ENCODE peak calls at places on chromosomes 6 and 20, in ten cellular contexts. V is NB4, D is fibroblast of villous mesenchyme, B is type B pancreatic cell, A is neural progenitor cell, P is foreskin keratinocyte, Y is WTC11, G is GM20000, E is testis, M is AG10803. U is an unnamed sample.

GRCh38 chr6:142913511-142914047 is 31.4 kb downstream of the HIVEP2 start:
- DNase-seq in P (no peak), Y (no peak), E (peak), M (no peak), A (no peak), D (no peak), V (peak), G (peak), B (no peak), U (no peak)

GRCh38 chr6:111530218-111530617 is 47.2 kb upstream of the REV3L start:
- DNase-seq in Y (no peak), G (no peak), V (no peak), M (no peak), B (no peak), D (no peak), E (no peak), A (no peak), P (no peak), U (no peak)

GRCh38 chr6:57265755-57266221 is 43.7 kb upstream of the RAB23 start:
- DNase-seq in V (no peak), P (no peak), G (no peak), Y (no peak), B (no peak), M (peak), E (no peak), A (no peak), D (peak), U (peak)

GRCh38 chr6:111842891-111843290 is 30.4 kb downstream of the FYN start:
- DNase-seq in P (no peak), D (no peak), G (no peak), M (no peak), Y (no peak), B (no peak), E (no peak), A (peak), V (peak), U (peak)

GRCh38 chr6:1856381-1856780 is 246.7 kb downstream of the FOXC1 start:
- DNase-seq in E (peak), M (peak), B (no peak), P (peak), V (no peak), D (peak), Y (no peak), G (peak), A (no peak), U (peak)

GRCh38 chr20:57525328-57526053 is 551 bp upstream of the CTCFL start:
- DNase-seq in A (no peak), E (peak), G (no peak), M (no peak), P (no peak), Y (no peak), D (no peak), V (no peak), B (no peak), U (no peak)

GRCh38 chr20:10370091-10370887 is 63.7 kb downstream of the MKKS start:
- DNase-seq in D (peak), E (no peak), M (no peak), V (no peak), P (no peak), B (no peak), G (no peak), A (no peak), Y (no peak), U (peak)

GRCh38 chr6:158353851-158354508 is 41.7 kb downstream of the TULP4 start:
- DNase-seq in D (no peak), G (no peak), E (no peak), V (no peak), P (peak), B (no peak), A (no peak), Y (no peak), M (peak), U (peak)

GRCh38 chr6:20417819-20418218 is 16.1 kb downstream of the E2F3 start:
- DNase-seq in A (peak), B (no peak), P (no peak), V (peak), E (no peak), M (no peak), G (no peak), D (no peak), Y (no peak), U (no peak)

GRCh38 chr6:23349521-23350147 is 776.4 kb upstream of the NRSN1 start:
- DNase-seq in E (no peak), V (no peak), Y (no peak), M (peak), G (no peak), A (no peak), B (no peak), D (peak), P (peak), U (peak)

GRCh38 chr20:37936451-37936850 is 33.5 kb downstream of the VSTM2L start:
- DNase-seq in A (no peak), D (no peak), B (no peak), E (no peak), P (no peak), M (no peak), G (no peak), Y (no peak), V (no peak), U (no peak)

GRCh38 chr6:53112404-53112803 is 36.2 kb downstream of the GCM1 start:
- DNase-seq in Y (no peak), B (no peak), M (no peak), E (no peak), D (no peak), P (peak), G (no peak), A (no peak), V (no peak), U (no peak)

GRCh38 chr6:8889514-8889913 is 454.2 kb upstream of the SLC35B3 start:
- DNase-seq in A (no peak), Y (no peak), M (no peak), D (no peak), E (no peak), B (no peak), V (no peak), G (no peak), P (no peak), U (no peak)

GRCh38 chr6:72316675-72317380 is 305.0 kb upstream of the KCNQ5 start:
- DNase-seq in M (no peak), D (no peak), G (no peak), V (no peak), A (no peak), E (no peak), Y (no peak), B (peak), P (no peak), U (no peak)

GRCh38 chr6:105431226-105431625 is 28.3 kb upstream of the PREP start:
- DNase-seq in D (peak), V (peak), E (no peak), B (no peak), P (peak), M (peak), A (peak), Y (no peak), G (peak), U (peak)

GRCh38 chr20:44137210-44137781 is 49.7 kb downstream of the JPH2 start:
- DNase-seq in G (no peak), V (no peak), D (peak), P (peak), B (no peak), Y (peak), M (peak), E (no peak), A (peak), U (peak)

GRCh38 chr20:57128051-57128757 is 138.2 kb downstream of the BMP7 start:
- DNase-seq in V (no peak), M (no peak), G (no peak), P (no peak), Y (no peak), B (no peak), A (peak), D (no peak), E (no peak), U (no peak)

GRCh38 chr6:108321253-108321740 is 26.4 kb downstream of the AFG1L start:
- DNase-seq in P (peak), M (no peak), G (no peak), A (no peak), D (no peak), V (no peak), B (no peak), Y (no peak), E (no peak), U (peak)

GRCh38 chr6:16759646-16760535 is 1.4 kb downstream of the ATXN1 start:
- DNase-seq in P (peak), M (peak), A (peak), Y (peak), B (peak), G (peak), E (peak), V (peak), D (peak), U (peak)
- TF ChIP-seq CTCF in P (peak), M (no peak), A (peak), Y (no peak), B (peak), G (peak), E (no peak), V (no peak), D (no peak), U (no peak)

GRCh38 chr20:59055302-59055701 is 12.7 kb upstream of the PRELID3B start:
- DNase-seq in E (peak), V (peak), D (peak), B (no peak), G (no peak), Y (no peak), M (no peak), A (no peak), P (no peak), U (peak)
- TF ChIP-seq CTCF in E (no peak), V (peak), D (peak), B (peak), G (no peak), Y (no peak), M (peak), A (peak), P (peak), U (peak)

GRCh38 chr20:22402550-22402949 is 181.8 kb downstream of the FOXA2 start:
- DNase-seq in V (no peak), B (no peak), A (peak), G (no peak), M (no peak), P (no peak), E (no peak), D (no peak), Y (no peak), U (no peak)

GRCh38 chr20:22403860-22404608 is 180.3 kb downstream of the FOXA2 start:
- DNase-seq in V (no peak), A (peak), M (no peak), G (no peak), D (no peak), P (no peak), Y (no peak), E (peak), B (no peak), U (no peak)

GRCh38 chr20:22404609-22405170 is 179.7 kb downstream of the FOXA2 start:
- DNase-seq in D (no peak), V (no peak), G (no peak), E (no peak), B (no peak), A (no peak), M (peak), Y (no peak), P (no peak), U (peak)

GRCh38 chr20:22402990-22403859 is 181.1 kb downstream of the FOXA2 start:
- DNase-seq in V (no peak), G (no peak), M (no peak), P (peak), Y (no peak), E (no peak), B (no peak), D (no peak), A (peak), U (no peak)

DNA sequence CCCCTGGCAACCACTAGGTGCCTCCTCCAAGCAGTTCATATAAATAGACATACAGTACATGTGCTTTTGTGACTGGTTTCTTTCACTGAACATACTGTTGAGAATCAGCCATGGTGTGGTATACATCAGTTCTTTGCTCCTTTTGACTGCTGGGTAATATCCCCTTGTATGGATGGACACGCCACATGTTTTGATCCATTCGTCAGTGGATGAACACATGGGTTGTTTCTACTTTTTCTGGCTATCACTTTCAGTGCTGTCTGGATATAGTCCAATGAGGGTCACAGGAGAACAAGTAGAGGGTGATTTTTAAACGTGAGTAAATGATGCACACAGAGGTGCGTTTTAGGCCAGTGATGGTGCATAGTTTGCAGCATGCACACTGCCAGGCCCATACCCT is 183.9 kb downstream of the FOXA2 start:
- DNase-seq in B (no peak), G (no peak), M (no peak), P (no peak), V (no peak), A (no peak), D (no peak), Y (no peak), E (no peak), U (no peak)
- TF ChIP-seq CTCF in B (no peak), G (no peak), M (no peak), P (no peak), V (no peak), A (no peak), D (no peak), Y (no peak), E (no peak), U (no peak)

DNA sequence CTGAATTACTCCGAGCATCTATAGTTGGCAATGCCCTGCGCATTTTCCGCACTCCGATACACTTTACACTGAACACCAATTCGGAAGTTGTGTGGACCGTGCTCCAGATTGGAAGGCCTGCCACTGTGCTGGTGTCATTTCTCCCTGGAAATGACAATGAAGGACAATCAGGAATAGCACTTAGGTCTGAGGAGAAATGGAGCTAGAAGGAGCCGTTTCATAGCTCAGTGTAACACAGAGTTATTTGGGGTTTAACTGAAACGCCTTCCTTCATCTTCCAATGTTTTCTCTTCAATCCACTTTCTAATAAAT is 501 bp upstream of the PLA2G7 start:
- DNase-seq in V (no peak), A (no peak), D (no peak), E (no peak), P (no peak), B (no peak), Y (no peak), G (no peak), M (no peak), U (no peak)
- TF ChIP-seq CTCF in V (no peak), A (no peak), D (no peak), E (no peak), P (no peak), B (no peak), Y (no peak), G (no peak), M (no peak), U (no peak)

DNA sequence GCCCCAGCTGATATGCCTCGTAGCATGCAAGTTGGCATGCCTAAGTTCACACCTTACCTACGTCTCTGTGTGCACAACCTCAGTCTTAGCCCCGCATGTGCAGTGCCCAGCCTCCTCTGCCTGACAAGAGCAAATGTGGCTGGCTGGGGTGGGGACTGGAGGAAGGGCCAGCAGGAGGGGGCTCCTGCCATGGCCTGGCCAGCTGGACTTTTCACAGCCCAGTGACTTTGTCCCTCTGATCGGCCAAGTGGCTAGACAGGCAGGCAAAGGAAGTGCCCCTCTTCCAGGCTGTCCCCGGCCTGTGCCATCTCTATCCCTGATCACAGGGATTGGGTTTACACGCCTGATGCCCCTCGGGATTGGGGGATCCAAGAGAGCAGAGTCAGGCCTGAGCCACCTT is 49.5 kb upstream of the SIRPA start:
- DNase-seq in G (no peak), E (no peak), D (no peak), B (no peak), P (no peak), A (no peak), Y (no peak), M (no peak), V (no peak), U (no peak)
- TF ChIP-seq CTCF in G (no peak), E (no peak), D (no peak), B (no peak), P (no peak), A (no peak), Y (no peak), M (no peak), V (no peak), U (no peak)

GRCh38 chr6:74964871-74965441 is 240.9 kb downstream of the COL12A1 start:
- DNase-seq in P (no peak), D (peak), E (no peak), B (no peak), V (no peak), Y (no peak), G (no peak), A (no peak), M (no peak), U (no peak)
- TF ChIP-seq CTCF in P (peak), D (peak), E (no peak), B (no peak), V (no peak), Y (no peak), G (no peak), A (no peak), M (no peak), U (no peak)

GRCh38 chr20:54058420-54059139 is 11.8 kb downstream of the BCAS1 start:
- DNase-seq in G (no peak), P (no peak), M (no peak), E (peak), B (no peak), V (no peak), Y (no peak), A (no peak), D (no peak), U (no peak)

GRCh38 chr20:54061106-54061881 is 9.1 kb downstream of the BCAS1 start:
- DNase-seq in D (peak), Y (no peak), A (no peak), P (peak), G (no peak), V (no peak), E (no peak), M (peak), B (no peak), U (peak)

GRCh38 chr20:54054516-54054915 is 15.9 kb downstream of the BCAS1 start:
- DNase-seq in M (no peak), D (no peak), A (no peak), P (peak), B (no peak), V (no peak), E (no peak), Y (no peak), G (no peak), U (no peak)

GRCh38 chr20:54059691-54060364 is 10.6 kb downstream of the BCAS1 start:
- DNase-seq in A (no peak), E (no peak), V (no peak), G (no peak), P (no peak), Y (no peak), B (no peak), M (no peak), D (no peak), U (no peak)

DNA sequence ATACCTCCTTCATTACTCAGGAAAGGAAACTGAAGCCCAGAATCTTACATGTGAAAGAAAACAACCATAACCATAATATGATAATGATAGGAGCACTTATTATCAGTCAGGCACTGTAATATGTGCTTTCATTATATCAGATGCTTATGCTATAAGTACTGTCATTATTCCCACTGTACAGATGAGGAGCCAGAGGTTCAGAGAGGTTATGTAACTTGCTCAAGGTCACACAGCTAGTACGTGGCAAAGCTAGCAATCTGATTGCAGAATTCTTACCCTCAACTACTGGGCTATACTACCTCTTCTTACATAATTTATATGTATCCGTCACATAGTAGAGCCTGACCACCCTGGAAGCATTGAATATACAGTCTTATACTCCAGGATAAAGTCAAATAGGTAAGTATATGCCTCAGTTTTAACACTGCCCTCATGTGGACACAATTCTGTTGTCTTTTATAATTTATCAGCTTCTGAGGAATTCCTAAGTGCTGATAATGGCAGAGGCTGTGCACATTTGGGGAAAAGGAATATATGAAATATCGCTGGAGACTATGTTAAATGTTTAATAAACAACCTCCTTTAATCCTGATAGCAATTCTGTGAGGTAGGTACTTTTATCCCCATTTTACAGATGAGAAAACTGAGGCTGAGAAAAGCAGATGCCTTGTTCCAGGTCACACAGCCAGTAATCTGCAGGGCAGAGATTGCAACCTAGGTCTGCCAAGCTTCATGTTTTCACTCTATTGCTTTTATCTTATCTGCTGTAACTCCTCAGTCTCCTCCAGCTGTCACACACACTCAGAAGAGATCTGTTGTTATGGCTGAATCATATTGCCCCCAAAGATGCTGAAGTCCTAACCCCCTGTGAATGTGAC is 13.4 kb downstream of the BCAS1 start:
- DNase-seq in A (no peak), V (no peak), G (no peak), P (no peak), B (no peak), M (no peak), Y (no peak), D (no peak), E (no peak), U (no peak)
- TF ChIP-seq CTCF in A (no peak), V (no peak), G (no peak), P (peak), B (no peak), M (peak), Y (no peak), D (no peak), E (no peak), U (no peak)

DNA sequence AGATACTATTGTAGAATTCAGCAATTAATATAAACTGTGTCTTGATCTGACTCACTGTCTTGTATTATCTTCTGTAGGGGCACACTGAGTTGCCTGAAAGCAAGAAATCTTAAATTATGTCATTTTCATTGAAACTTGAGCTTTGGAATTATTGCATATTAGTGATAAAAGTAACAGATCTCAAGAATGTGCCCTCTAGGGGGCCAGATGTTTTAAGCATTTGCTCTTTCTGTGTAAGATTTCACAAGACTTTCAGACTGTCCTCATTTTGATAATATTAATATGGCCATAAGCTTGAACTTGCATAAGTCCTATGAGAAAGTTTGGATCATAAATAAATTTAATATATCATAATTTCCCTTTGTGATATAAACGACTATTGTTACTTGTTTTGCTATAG is 55.5 kb upstream of the MYO6 start:
- DNase-seq in D (peak), Y (no peak), A (no peak), P (no peak), B (no peak), V (peak), E (no peak), M (peak), G (no peak), U (peak)
- TF ChIP-seq CTCF in D (peak), Y (no peak), A (peak), P (peak), B (peak), V (peak), E (peak), M (peak), G (no peak), U (no peak)

DNA sequence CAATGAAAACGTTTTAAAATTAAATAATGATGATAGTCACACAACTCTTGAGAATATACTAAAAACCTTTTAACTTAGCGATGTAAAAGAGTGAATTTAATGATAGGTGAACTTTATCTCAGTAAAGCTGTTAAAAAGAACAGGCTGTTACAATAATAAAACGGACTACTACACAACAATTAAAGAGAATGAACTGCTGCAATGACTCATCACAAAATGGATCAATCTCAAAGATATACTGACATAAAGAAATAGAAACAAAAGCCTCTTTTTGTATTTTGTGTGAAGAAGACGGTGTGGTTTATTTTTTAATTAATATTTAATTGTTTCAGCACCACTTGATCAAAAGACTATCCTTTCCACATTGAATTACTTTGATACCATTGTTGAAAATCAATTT is 352.4 kb upstream of the GJE1 start:
- DNase-seq in V (no peak), G (no peak), B (no peak), Y (no peak), M (no peak), P (no peak), D (no peak), A (no peak), E (no peak), U (no peak)
- TF ChIP-seq CTCF in V (no peak), G (no peak), B (no peak), Y (no peak), M (no peak), P (no peak), D (no peak), A (no peak), E (no peak), U (no peak)